ENCODE peak calls at places on chromosomes 2 and 18, in four cellular contexts. M is dorsolateral prefrontal cortex, A is WERI-Rb-1, Y is A549. B is an unnamed sample.

GRCh38 chr18:38025433-38026038 is 459.9 kb upstream of the CELF4 start:
- DNase-seq in M (no peak), A (no peak), Y (no peak), B (peak; percentile 71)

GRCh38 chr18:55317322-55317721 is 270.7 kb downstream of the TCF4 start:
- DNase-seq in M (no peak), Y (no peak), A (no peak), B (no peak)

GRCh38 chr2:27581417-27582128 is 1.3 kb upstream of the ZNF512 start:
- DNase-seq in Y (no peak), M (no peak), A (no peak), B (no peak)

GRCh38 chr18:76450912-76451421 is 44.1 kb downstream of the ZNF516 start:
- DNase-seq in A (peak; percentile 83), M (no peak), Y (no peak), B (no peak)

GRCh38 chr2:224142397-224143312 is 103.6 kb upstream of the SERPINE2 start:
- DNase-seq in A (no peak), M (no peak), Y (peak; percentile 49), B (no peak)

GRCh38 chr2:140392824-140393223 is 1612.6 kb upstream of the NXPH2 start:
- DNase-seq in Y (peak; percentile 18), A (no peak), M (no peak), B (no peak)

GRCh38 chr2:129758461-129759185 is 220.8 kb upstream of the RAB6C start:
- DNase-seq in M (no peak), A (no peak), Y (no peak), B (no peak)

GRCh38 chr2:219521066-219521880 is 7.0 kb downstream of the ASIC4 start:
- DNase-seq in M (no peak), Y (peak; percentile 60), A (peak; percentile 98), B (no peak)

GRCh38 chr2:41966431-41966893 is 81.4 kb upstream of the PKDCC start:
- DNase-seq in Y (peak; percentile 89), M (peak; percentile 84), A (no peak), B (peak; percentile 44)

GRCh38 chr2:233386382-233387041 is 32.2 kb downstream of the DGKD start:
- DNase-seq in Y (peak; percentile 79), A (no peak), M (no peak), B (peak; percentile 89)

GRCh38 chr2:14220101-14220500 is 412.4 kb upstream of the LRATD1 start:
- DNase-seq in A (no peak), Y (no peak), M (no peak), B (no peak)

GRCh38 chr2:95014126-95014708 is 11.3 kb upstream of the MAL start:
- DNase-seq in Y (no peak), A (no peak), M (no peak), B (no peak)

GRCh38 chr2:53098323-53099073 is 669.1 kb upstream of the CHAC2 start:
- DNase-seq in M (no peak), Y (peak; percentile 11), A (no peak), B (no peak)

GRCh38 chr2:220277445-220277960 is 650.1 kb downstream of the SLC4A3 start:
- DNase-seq in A (no peak), Y (peak; percentile 93), M (no peak), B (peak; percentile 61)

GRCh38 chr2:98277156-98277859 is 68.9 kb upstream of the CNGA3 start:
- DNase-seq in A (no peak), Y (no peak), M (no peak), B (no peak)

GRCh38 chr18:13032173-13032572 is 41.0 kb downstream of the CEP192 start:
- DNase-seq in Y (no peak), M (no peak), A (no peak), B (no peak)

GRCh38 chr18:48228301-48228715 is 180.9 kb downstream of the ZBTB7C start:
- DNase-seq in M (no peak), Y (no peak), A (no peak), B (no peak)

GRCh38 chr2:85858841-85859240 is 29.9 kb downstream of the ST3GAL5 start:
- DNase-seq in M (no peak), A (no peak), Y (no peak), B (no peak)

GRCh38 chr18:78406743-78407455 is 572.7 kb upstream of the SALL3 start:
- DNase-seq in A (peak; percentile 78), Y (no peak), M (no peak), B (no peak)

GRCh38 chr2:117785740-117786139 is 28.8 kb upstream of the DDX18 start:
- DNase-seq in Y (peak; percentile 54), M (no peak), A (peak; percentile 62), B (peak; percentile 26)

GRCh38 chr18:46278481-46279465 is 174.6 kb downstream of the HAUS1 start:
- DNase-seq in Y (no peak), A (no peak), M (no peak), B (no peak)

GRCh38 chr18:13359195-13359594 is 140.6 kb downstream of the LDLRAD4 start:
- DNase-seq in Y (no peak), A (no peak), M (no peak), B (no peak)

GRCh38 chr2:217834744-217835513 is 167.9 kb downstream of the TNS1 start:
- DNase-seq in Y (no peak), A (no peak), M (no peak), B (no peak)

GRCh38 chr2:42979416-42979869 is 187.1 kb upstream of the HAAO start:
- DNase-seq in M (no peak), A (no peak), Y (peak; percentile 77), B (no peak)
- TF ChIP-seq CTCF in M (no peak), A (no peak), Y (peak; percentile 13), B (no peak)

GRCh38 chr2:37343537-37344434 is 644 bp upstream of the QPCT start:
- DNase-seq in A (no peak), Y (peak; percentile 64), M (no peak), B (no peak)
- TF ChIP-seq CTCF in A (peak; percentile 22), Y (peak; percentile 53), M (peak; percentile 23), B (peak; percentile 46)

GRCh38 chr2:26536371-26537068 is 58.6 kb upstream of the OTOF start:
- DNase-seq in M (no peak), Y (no peak), A (no peak), B (no peak)
- TF ChIP-seq CTCF in M (no peak), Y (no peak), A (no peak), B (no peak)

DNA sequence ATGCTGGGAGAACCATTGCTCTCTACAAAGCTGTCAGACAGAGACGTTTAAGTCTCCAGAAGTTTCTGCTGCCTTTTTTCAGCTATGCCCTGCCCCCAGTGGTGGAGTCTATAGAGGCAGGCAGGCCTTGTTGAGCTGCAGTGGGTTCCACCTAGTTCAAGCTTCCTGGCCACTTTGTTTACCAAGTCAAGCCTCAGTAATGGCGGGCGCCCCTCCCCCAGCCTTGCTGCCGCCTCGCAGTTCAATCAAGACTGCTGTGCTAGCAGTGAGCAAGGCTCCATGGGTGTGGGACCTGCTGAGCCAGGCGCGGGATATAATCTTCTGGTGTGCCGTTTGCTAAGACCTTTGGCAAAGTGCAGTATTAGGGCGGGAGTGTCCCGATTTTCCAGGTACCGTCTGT is 52.7 kb upstream of the SCYGR2 start:
- DNase-seq in M (no peak), A (no peak), Y (peak; percentile 60), B (no peak)
- TF ChIP-seq CTCF in M (no peak), A (no peak), Y (no peak), B (peak; percentile 21)

GRCh38 chr2:240733803-240734495 is 42.3 kb downstream of the AQP12A start:
- DNase-seq in Y (peak; percentile 38), M (no peak), A (no peak), B (no peak)
- TF ChIP-seq CTCF in Y (peak; percentile 18), M (no peak), A (peak; percentile 5), B (peak; percentile 24)

GRCh38 chr2:29055586-29055985 is 18.7 kb downstream of the PCARE start:
- DNase-seq in M (no peak), A (no peak), Y (no peak), B (no peak)

GRCh38 chr2:29052811-29053210 is 21.5 kb downstream of the PCARE start:
- DNase-seq in M (no peak), Y (no peak), A (no peak), B (no peak)

GRCh38 chr2:29054430-29054829 is 19.9 kb downstream of the PCARE start:
- DNase-seq in Y (no peak), M (no peak), A (no peak), B (no peak)

GRCh38 chr2:29053223-29053622 is 21.1 kb downstream of the PCARE start:
- DNase-seq in A (peak; percentile 94), M (no peak), Y (no peak), B (no peak)

GRCh38 chr2:29053680-29054400 is 20.5 kb downstream of the PCARE start:
- DNase-seq in A (no peak), Y (peak; percentile 21), M (no peak), B (no peak)
- TF ChIP-seq CTCF in A (peak; percentile 52), Y (peak; percentile 32), M (no peak), B (peak; percentile 39)

GRCh38 chr2:72770879-72771461 is 54.9 kb downstream of the EXOC6B start:
- DNase-seq in Y (peak; percentile 82), A (peak; percentile 61), M (no peak), B (no peak)
- TF ChIP-seq CTCF in Y (peak; percentile 99), A (peak; percentile 67), M (peak; percentile 94), B (peak; percentile 80)

GRCh38 chr2:176227874-176228273 is 39.4 kb downstream of the HOXD1 start:
- DNase-seq in A (no peak), Y (no peak), M (no peak), B (no peak)
- TF ChIP-seq CTCF in A (no peak), Y (no peak), M (no peak), B (no peak)

B was measured in retinal pigment epithelial cell.